ENCODE peak calls at places on chromosomes 13 and 19, in eight cellular contexts. P is RPMI8226, Y is GM10248, J is EH, G is Peyer's patch, N is cardiac muscle cell, B is omental fat pad, H is GM13976. U is an unnamed sample.

GRCh38 chr13:101018720-101019119 is 344.1 kb upstream of the TMTC4 start:
- DNase-seq in P (no peak), Y (no peak), J (peak), G (no peak), N (no peak), B (no peak), H (no peak), U (no peak)

GRCh38 chr19:35717665-35718344 is at the start of gene KMT2B:
- DNase-seq in P (no peak), Y (peak), J (no peak), G (no peak), N (peak), B (no peak), H (peak), U (peak)

GRCh38 chr13:51058461-51059167 is 52.5 kb downstream of the C13orf42 start:
- DNase-seq in P (no peak), Y (no peak), J (peak), G (no peak), N (peak), B (no peak), H (no peak), U (no peak)

GRCh38 chr13:49620170-49620621 is 8.1 kb upstream of the ARL11 start:
- DNase-seq in P (no peak), Y (peak), J (peak), G (peak), N (no peak), B (no peak), H (peak), U (no peak)

GRCh38 chr13:65808061-65808460 is 1422.1 kb downstream of the PCDH9 start:
- DNase-seq in P (no peak), Y (no peak), J (peak), G (no peak), N (no peak), B (no peak), H (no peak), U (no peak)

GRCh38 chr13:65260938-65261880 is 1968.9 kb downstream of the PCDH9 start:
- DNase-seq in P (peak), Y (no peak), J (peak), G (no peak), N (no peak), B (no peak), H (no peak), U (no peak)

GRCh38 chr13:23723463-23723862 is 153.3 kb downstream of the TNFRSF19 start:
- DNase-seq in P (no peak), Y (no peak), J (peak), G (no peak), N (no peak), B (no peak), H (no peak), U (no peak)

GRCh38 chr19:7799640-7800355 is 30.2 kb upstream of the EVI5L start:
- DNase-seq in P (peak), Y (peak), J (peak), G (peak), N (peak), B (peak), H (peak), U (peak)

GRCh38 chr19:24049537-24049936 is 37.5 kb upstream of the ZNF254 start:
- DNase-seq in P (no peak), Y (no peak), J (no peak), G (no peak), N (no peak), B (no peak), H (no peak), U (no peak)

GRCh38 chr13:73598021-73598712 is 536.0 kb downstream of the KLF12 start:
- DNase-seq in P (no peak), Y (no peak), J (peak), G (no peak), N (no peak), B (no peak), H (no peak), U (no peak)

GRCh38 chr13:106036870-106037269 is 498.6 kb downstream of the EFNB2 start:
- DNase-seq in P (no peak), Y (no peak), J (peak), G (no peak), N (peak), B (no peak), H (no peak), U (no peak)

GRCh38 chr13:52136763-52137162 is 7.9 kb upstream of the NEK5 start:
- DNase-seq in P (no peak), Y (no peak), J (no peak), G (no peak), N (no peak), B (no peak), H (no peak), U (no peak)

GRCh38 chr19:6693681-6694080 is 23.7 kb upstream of the TNFSF14 start:
- DNase-seq in P (no peak), Y (no peak), J (no peak), G (no peak), N (no peak), B (no peak), H (no peak), U (no peak)

GRCh38 chr19:18661346-18661745 is 22.1 kb upstream of the CRTC1 start:
- DNase-seq in P (no peak), Y (no peak), J (no peak), G (no peak), N (no peak), B (no peak), H (no peak), U (no peak)

GRCh38 chr13:113934576-113934975 is 39.3 kb downstream of the C13orf46 start:
- DNase-seq in P (no peak), Y (no peak), J (no peak), G (no peak), N (no peak), B (no peak), H (no peak), U (no peak)

GRCh38 chr13:39894586-39894985 is 239.1 kb downstream of the COG6 start:
- DNase-seq in P (no peak), Y (no peak), J (no peak), G (no peak), N (no peak), B (no peak), H (no peak), U (no peak)

GRCh38 chr13:43110036-43110435 is 86.7 kb downstream of the DNAJC15 start:
- DNase-seq in P (no peak), Y (no peak), J (no peak), G (no peak), N (peak), B (no peak), H (no peak), U (no peak)

GRCh38 chr13:84567848-84568247 is 685.6 kb upstream of the SLITRK1 start:
- DNase-seq in P (no peak), Y (no peak), J (no peak), G (no peak), N (no peak), B (no peak), H (no peak), U (no peak)